ENCODE peak calls at places on chromosomes 16 and 17, in five cellular contexts. X is activated gamma-delta T cell treated with Interleukin-2 at 50 U/mL for 16 hours, Z is Caco-2, K is H9, R is fibroblast of lung. T is an unnamed sample.

GRCh38 chr17:52145496-52145895 is 13.0 kb downstream of the CA10 start:
- DNase-seq in X (no peak), Z (no peak), R (no peak), K (no peak), T (no peak)

GRCh38 chr16:71902656-71903365 is 7.5 kb downstream of the IST1 start:
- DNase-seq in X (no peak), Z (no peak), R (no peak), K (no peak), T (no peak)

GRCh38 chr16:14018848-14019247 is 52.3 kb upstream of the MRTFB start:
- DNase-seq in Z (no peak), K (no peak), X (no peak), R (no peak), T (no peak)

GRCh38 chr16:14013571-14014283 is 57.4 kb upstream of the MRTFB start:
- DNase-seq in K (no peak), R (peak; percentile 99), X (no peak), Z (no peak), T (no peak)

GRCh38 chr17:56257075-56257474 is 103.8 kb downstream of the ANKFN1 start:
- DNase-seq in K (no peak), X (no peak), R (no peak), Z (no peak), T (no peak)

GRCh38 chr17:54196751-54197150 is 374.0 kb downstream of the KIF2B start:
- DNase-seq in R (no peak), X (no peak), K (no peak), Z (no peak), T (no peak)

GRCh38 chr16:1277016-1277944 is 21.4 kb downstream of the TPSD1 start:
- DNase-seq in K (no peak), X (no peak), Z (no peak), R (no peak), T (no peak)

GRCh38 chr17:38980455-38981217 is 13.4 kb upstream of the FBXO47 start:
- DNase-seq in Z (no peak), K (no peak), X (no peak), R (peak; percentile 22), T (no peak)

GRCh38 chr16:66300501-66300900 is 66.0 kb upstream of the CDH5 start:
- DNase-seq in R (no peak), Z (no peak), K (no peak), X (no peak), T (peak; percentile 29)

GRCh38 chr17:78343433-78344201 is 16.3 kb downstream of the SOCS3 start:
- DNase-seq in X (peak; percentile 80), Z (no peak), K (peak; percentile 59), R (no peak), T (peak; percentile 84)

GRCh38 chr16:22255335-22255734 is 41.9 kb upstream of the POLR3E start:
- DNase-seq in R (no peak), K (no peak), X (no peak), Z (no peak), T (no peak)

GRCh38 chr17:62098623-62099231 is 33.6 kb upstream of the MED13 start:
- DNase-seq in Z (no peak), K (no peak), X (no peak), R (no peak), T (no peak)

GRCh38 chr16:22144520-22144919 is 17.8 kb upstream of the SDR42E2 start:
- DNase-seq in X (no peak), R (no peak), Z (no peak), K (no peak), T (no peak)

GRCh38 chr17:64064331-64064730 is 43.9 kb upstream of the ICAM2 start:
- DNase-seq in K (no peak), Z (no peak), R (no peak), X (no peak), T (no peak)

GRCh38 chr17:81026266-81027036 is 8.5 kb upstream of the BAIAP2 start:
- DNase-seq in Z (no peak), R (no peak), X (no peak), K (no peak), T (no peak)

GRCh38 chr17:31085563-31085962 is 9.2 kb upstream of the NF1 start:
- DNase-seq in Z (no peak), R (peak; percentile 75), K (no peak), X (no peak), T (no peak)

GRCh38 chr16:52487849-52488457 is 59.0 kb downstream of the TOX3 start:
- DNase-seq in K (no peak), R (no peak), Z (no peak), X (no peak), T (no peak)

GRCh38 chr16:24988593-24989338 is 26.4 kb downstream of the ARHGAP17 start:
- DNase-seq in X (no peak), R (peak; percentile 74), K (no peak), Z (peak; percentile 87), T (no peak)

GRCh38 chr17:55286681-55287589 is 22.2 kb downstream of the HLF start:
- DNase-seq in Z (peak; percentile 73), R (peak; percentile 25), K (no peak), X (no peak), T (no peak)

GRCh38 chr17:46738544-46738943 is 79.9 kb downstream of the WNT3 start:
- DNase-seq in R (no peak), K (no peak), Z (no peak), X (no peak), T (no peak)

GRCh38 chr16:22664561-22664997 is 149.4 kb upstream of the HS3ST2 start:
- DNase-seq in K (peak; percentile 26), R (no peak), X (no peak), Z (no peak), T (no peak)

GRCh38 chr17:9381068-9381467 is 194.6 kb downstream of the STX8 start:
- DNase-seq in K (no peak), R (no peak), X (no peak), Z (no peak), T (no peak)

GRCh38 chr17:64326420-64327054 is 63.5 kb upstream of the TEX2 start:
- DNase-seq in R (peak; percentile 88), X (no peak), Z (no peak), K (no peak), T (no peak)

GRCh38 chr16:53911506-53911905 is 207.6 kb downstream of the FTO start:
- DNase-seq in K (no peak), Z (no peak), R (peak; percentile 12), X (no peak), T (no peak)

GRCh38 chr17:36919407-36919968 is 17.8 kb upstream of the LHX1 start:
- DNase-seq in R (no peak), X (no peak), K (no peak), Z (no peak), T (no peak)

GRCh38 chr17:83109793-83110645 is 30.6 kb downstream of the METRNL start:
- DNase-seq in K (no peak), X (no peak), Z (no peak), R (peak; percentile 94), T (no peak)

GRCh38 chr17:4559139-4559791 is 1.1 kb downstream of the GGT6 start:
- DNase-seq in X (no peak), Z (no peak), K (no peak), R (no peak), T (no peak)

GRCh38 chr17:17812211-17813054 is 24.4 kb downstream of the SREBF1 start:
- DNase-seq in K (peak; percentile 94), R (peak; percentile 67), X (peak; percentile 67), Z (peak; percentile 85), T (peak; percentile 62)

GRCh38 chr17:27408891-27409290 is 47.4 kb upstream of the KSR1 start:
- DNase-seq in Z (no peak), K (no peak), X (no peak), R (peak; percentile 23), T (no peak)

GRCh38 chr17:51668963-51669246 is 408.6 kb downstream of the UTP18 start:
- DNase-seq in X (no peak), R (no peak), Z (no peak), K (no peak), T (no peak)

GRCh38 chr17:57257213-57257873 is 1.0 kb downstream of the MSI2 start:
- DNase-seq in X (peak; percentile 22), K (no peak), Z (no peak), R (no peak), T (peak; percentile 28)

GRCh38 chr16:22071352-22071923 is 20.9 kb upstream of the VWA3A start:
- DNase-seq in R (peak; percentile 12), Z (no peak), X (no peak), K (no peak), T (no peak)

GRCh38 chr17:82297280-82297803 is 20.1 kb downstream of the CD7 start:
- DNase-seq in R (peak; percentile 93), K (no peak), X (peak; percentile 78), Z (no peak), T (peak; percentile 83)

GRCh38 chr17:32483451-32484019 is 3.3 kb upstream of the CDK5R1 start:
- DNase-seq in X (no peak), K (peak; percentile 92), R (peak; percentile 77), Z (peak; percentile 44), T (no peak)

GRCh38 chr16:67022531-67023214 is 6.3 kb upstream of the CBFB start:
- DNase-seq in R (no peak), K (no peak), X (no peak), Z (no peak), T (no peak)

GRCh38 chr17:65634533-65634932 is 73.1 kb upstream of the AXIN2 start:
- DNase-seq in Z (no peak), X (no peak), R (no peak), K (no peak), T (no peak)

GRCh38 chr16:56946767-56947603 is 14.8 kb upstream of the CETP start:
- DNase-seq in R (no peak), Z (no peak), X (no peak), K (no peak), T (no peak)

GRCh38 chr16:53094013-53094630 is 39.3 kb downstream of the CHD9 start:
- DNase-seq in Z (no peak), X (peak; percentile 20), R (no peak), K (no peak), T (no peak)

GRCh38 chr16:88331989-88332920 is 50.5 kb upstream of the ZNF469 start:
- DNase-seq in X (no peak), Z (no peak), R (peak; percentile 100), K (no peak), T (peak; percentile 6)

T was measured in CD8-positive, alpha-beta T cell.